ENCODE peak calls at places on chromosomes 1 and 21, in seven cellular contexts. One of them, this sample, is unnamed.

GRCh38 chr1:156385534-156386031 is 16.6 kb downstream of the RHBG start:
- DNase-seq in Peyer's patch: peak
- DNase-seq in H54: peak
- DNase-seq in ovary: peak
- DNase-seq in hepatocyte: peak
- DNase-seq in stimulated activated CD8-positive, alpha-beta memory T cell treated with anti-CD3 and anti-CD28 coated beads, Interleukin-4, amount 100 ng/mL, for 1 hour: peak
- DNase-seq in amygdala: peak
- DNase-seq in this sample: peak

GRCh38 chr1:174815036-174815435 is 184.7 kb upstream of the CACYBP start:
- DNase-seq in Peyer's patch: no peak
- DNase-seq in H54: peak
- DNase-seq in ovary: no peak
- DNase-seq in hepatocyte: no peak
- DNase-seq in stimulated activated CD8-positive, alpha-beta memory T cell treated with anti-CD3 and anti-CD28 coated beads, Interleukin-4, amount 100 ng/mL, for 1 hour: no peak
- DNase-seq in amygdala: no peak
- DNase-seq in this sample: no peak

GRCh38 chr1:218460367-218460766 is 115.2 kb downstream of the TGFB2 start:
- DNase-seq in Peyer's patch: no peak
- DNase-seq in H54: no peak
- DNase-seq in ovary: peak
- DNase-seq in hepatocyte: peak
- DNase-seq in stimulated activated CD8-positive, alpha-beta memory T cell treated with anti-CD3 and anti-CD28 coated beads, Interleukin-4, amount 100 ng/mL, for 1 hour: no peak
- DNase-seq in amygdala: peak
- DNase-seq in this sample: no peak

GRCh38 chr1:28112388-28113311 is 24.2 kb upstream of the EYA3 start:
- DNase-seq in Peyer's patch: no peak
- DNase-seq in H54: peak
- DNase-seq in ovary: no peak
- DNase-seq in hepatocyte: peak
- DNase-seq in stimulated activated CD8-positive, alpha-beta memory T cell treated with anti-CD3 and anti-CD28 coated beads, Interleukin-4, amount 100 ng/mL, for 1 hour: no peak
- DNase-seq in amygdala: no peak
- DNase-seq in this sample: no peak

GRCh38 chr21:41710823-41711160 is 56.1 kb downstream of the RIPK4 start:
- DNase-seq in Peyer's patch: peak
- DNase-seq in H54: no peak
- DNase-seq in ovary: no peak
- DNase-seq in hepatocyte: no peak
- DNase-seq in stimulated activated CD8-positive, alpha-beta memory T cell treated with anti-CD3 and anti-CD28 coated beads, Interleukin-4, amount 100 ng/mL, for 1 hour: no peak
- DNase-seq in amygdala: no peak
- DNase-seq in this sample: no peak

GRCh38 chr1:247357781-247358211 is 26.1 kb upstream of the ZNF496 start:
- DNase-seq in Peyer's patch: no peak
- DNase-seq in H54: no peak
- DNase-seq in ovary: peak
- DNase-seq in hepatocyte: peak
- DNase-seq in stimulated activated CD8-positive, alpha-beta memory T cell treated with anti-CD3 and anti-CD28 coated beads, Interleukin-4, amount 100 ng/mL, for 1 hour: no peak
- DNase-seq in amygdala: no peak
- DNase-seq in this sample: no peak

GRCh38 chr1:234881893-234882771 is 246.5 kb downstream of the TOMM20 start:
- DNase-seq in Peyer's patch: no peak
- DNase-seq in H54: no peak
- DNase-seq in ovary: no peak
- DNase-seq in hepatocyte: no peak
- DNase-seq in stimulated activated CD8-positive, alpha-beta memory T cell treated with anti-CD3 and anti-CD28 coated beads, Interleukin-4, amount 100 ng/mL, for 1 hour: no peak
- DNase-seq in amygdala: no peak
- DNase-seq in this sample: no peak

GRCh38 chr1:212981571-212982328 is 31.4 kb downstream of the VASH2 start:
- DNase-seq in Peyer's patch: no peak
- DNase-seq in H54: no peak
- DNase-seq in ovary: no peak
- DNase-seq in hepatocyte: no peak
- DNase-seq in stimulated activated CD8-positive, alpha-beta memory T cell treated with anti-CD3 and anti-CD28 coated beads, Interleukin-4, amount 100 ng/mL, for 1 hour: no peak
- DNase-seq in amygdala: no peak
- DNase-seq in this sample: no peak

GRCh38 chr1:69737527-69738176 is 169.9 kb downstream of the LRRC7 start:
- DNase-seq in Peyer's patch: no peak
- DNase-seq in H54: no peak
- DNase-seq in ovary: no peak
- DNase-seq in hepatocyte: peak
- DNase-seq in stimulated activated CD8-positive, alpha-beta memory T cell treated with anti-CD3 and anti-CD28 coated beads, Interleukin-4, amount 100 ng/mL, for 1 hour: no peak
- DNase-seq in amygdala: peak
- DNase-seq in this sample: no peak

GRCh38 chr1:119808491-119808890 is 2.8 kb downstream of the REG4 start:
- DNase-seq in Peyer's patch: no peak
- DNase-seq in H54: peak
- DNase-seq in ovary: no peak
- DNase-seq in hepatocyte: no peak
- DNase-seq in stimulated activated CD8-positive, alpha-beta memory T cell treated with anti-CD3 and anti-CD28 coated beads, Interleukin-4, amount 100 ng/mL, for 1 hour: no peak
- DNase-seq in amygdala: no peak
- DNase-seq in this sample: no peak

GRCh38 chr1:67053535-67053784 is 488 bp downstream of the SLC35D1 start:
- DNase-seq in Peyer's patch: no peak
- DNase-seq in H54: peak
- DNase-seq in ovary: peak
- DNase-seq in hepatocyte: peak
- DNase-seq in stimulated activated CD8-positive, alpha-beta memory T cell treated with anti-CD3 and anti-CD28 coated beads, Interleukin-4, amount 100 ng/mL, for 1 hour: peak
- DNase-seq in amygdala: peak
- DNase-seq in this sample: peak

GRCh38 chr1:10866314-10867091 is 70.1 kb upstream of the CASZ1 start:
- DNase-seq in Peyer's patch: peak
- DNase-seq in H54: peak
- DNase-seq in ovary: no peak
- DNase-seq in hepatocyte: peak
- DNase-seq in stimulated activated CD8-positive, alpha-beta memory T cell treated with anti-CD3 and anti-CD28 coated beads, Interleukin-4, amount 100 ng/mL, for 1 hour: no peak
- DNase-seq in amygdala: no peak
- DNase-seq in this sample: no peak

GRCh38 chr1:43199093-43199726 is 27.1 kb downstream of the CFAP57 start:
- DNase-seq in Peyer's patch: no peak
- DNase-seq in H54: no peak
- DNase-seq in ovary: no peak
- DNase-seq in hepatocyte: no peak
- DNase-seq in stimulated activated CD8-positive, alpha-beta memory T cell treated with anti-CD3 and anti-CD28 coated beads, Interleukin-4, amount 100 ng/mL, for 1 hour: no peak
- DNase-seq in amygdala: no peak
- DNase-seq in this sample: no peak

GRCh38 chr1:220926146-220926545 is 46.9 kb downstream of the HLX start:
- DNase-seq in Peyer's patch: no peak
- DNase-seq in H54: no peak
- DNase-seq in ovary: no peak
- DNase-seq in hepatocyte: no peak
- DNase-seq in stimulated activated CD8-positive, alpha-beta memory T cell treated with anti-CD3 and anti-CD28 coated beads, Interleukin-4, amount 100 ng/mL, for 1 hour: no peak
- DNase-seq in amygdala: no peak
- DNase-seq in this sample: no peak

GRCh38 chr1:193658711-193659110 is 472.3 kb upstream of the B3GALT2 start:
- DNase-seq in Peyer's patch: no peak
- DNase-seq in H54: no peak
- DNase-seq in ovary: no peak
- DNase-seq in hepatocyte: no peak
- DNase-seq in stimulated activated CD8-positive, alpha-beta memory T cell treated with anti-CD3 and anti-CD28 coated beads, Interleukin-4, amount 100 ng/mL, for 1 hour: no peak
- DNase-seq in amygdala: no peak
- DNase-seq in this sample: no peak

GRCh38 chr1:158227904-158228623 is 26.2 kb upstream of the CD1A start:
- DNase-seq in Peyer's patch: no peak
- DNase-seq in H54: no peak
- DNase-seq in ovary: no peak
- DNase-seq in hepatocyte: no peak
- DNase-seq in stimulated activated CD8-positive, alpha-beta memory T cell treated with anti-CD3 and anti-CD28 coated beads, Interleukin-4, amount 100 ng/mL, for 1 hour: no peak
- DNase-seq in amygdala: no peak
- DNase-seq in this sample: no peak

GRCh38 chr1:29839726-29840125 is 603.4 kb downstream of the PTPRU start:
- DNase-seq in Peyer's patch: no peak
- DNase-seq in H54: no peak
- DNase-seq in ovary: no peak
- DNase-seq in hepatocyte: no peak
- DNase-seq in stimulated activated CD8-positive, alpha-beta memory T cell treated with anti-CD3 and anti-CD28 coated beads, Interleukin-4, amount 100 ng/mL, for 1 hour: no peak
- DNase-seq in amygdala: no peak
- DNase-seq in this sample: no peak

GRCh38 chr1:224407546-224408293 is 26.9 kb downstream of the WDR26 start:
- DNase-seq in Peyer's patch: no peak
- DNase-seq in H54: no peak
- DNase-seq in ovary: no peak
- DNase-seq in hepatocyte: no peak
- DNase-seq in stimulated activated CD8-positive, alpha-beta memory T cell treated with anti-CD3 and anti-CD28 coated beads, Interleukin-4, amount 100 ng/mL, for 1 hour: no peak
- DNase-seq in amygdala: no peak
- DNase-seq in this sample: no peak

GRCh38 chr1:76587213-76587612 is 280.1 kb upstream of the ST6GALNAC5 start:
- DNase-seq in Peyer's patch: no peak
- DNase-seq in H54: no peak
- DNase-seq in ovary: no peak
- DNase-seq in hepatocyte: peak
- DNase-seq in stimulated activated CD8-positive, alpha-beta memory T cell treated with anti-CD3 and anti-CD28 coated beads, Interleukin-4, amount 100 ng/mL, for 1 hour: no peak
- DNase-seq in amygdala: no peak
- DNase-seq in this sample: no peak

GRCh38 chr1:15756143-15757015 is 2.2 kb upstream of the FBLIM1 start:
- DNase-seq in Peyer's patch: peak
- DNase-seq in H54: peak
- DNase-seq in ovary: no peak
- DNase-seq in hepatocyte: no peak
- DNase-seq in stimulated activated CD8-positive, alpha-beta memory T cell treated with anti-CD3 and anti-CD28 coated beads, Interleukin-4, amount 100 ng/mL, for 1 hour: no peak
- DNase-seq in amygdala: peak
- DNase-seq in this sample: no peak

GRCh38 chr1:11598461-11598860 is 55.8 kb downstream of the FBXO2 start:
- DNase-seq in Peyer's patch: no peak
- DNase-seq in H54: no peak
- DNase-seq in ovary: no peak
- DNase-seq in hepatocyte: no peak
- DNase-seq in stimulated activated CD8-positive, alpha-beta memory T cell treated with anti-CD3 and anti-CD28 coated beads, Interleukin-4, amount 100 ng/mL, for 1 hour: no peak
- DNase-seq in amygdala: no peak
- DNase-seq in this sample: no peak

GRCh38 chr1:200215350-200215749 is 187.8 kb downstream of the NR5A2 start:
- DNase-seq in Peyer's patch: no peak
- DNase-seq in H54: no peak
- DNase-seq in ovary: no peak
- DNase-seq in hepatocyte: no peak
- DNase-seq in stimulated activated CD8-positive, alpha-beta memory T cell treated with anti-CD3 and anti-CD28 coated beads, Interleukin-4, amount 100 ng/mL, for 1 hour: no peak
- DNase-seq in amygdala: no peak
- DNase-seq in this sample: no peak

GRCh38 chr1:21691739-21692138 is 22.6 kb upstream of the RAP1GAP start:
- DNase-seq in Peyer's patch: no peak
- DNase-seq in H54: no peak
- DNase-seq in ovary: no peak
- DNase-seq in hepatocyte: no peak
- DNase-seq in stimulated activated CD8-positive, alpha-beta memory T cell treated with anti-CD3 and anti-CD28 coated beads, Interleukin-4, amount 100 ng/mL, for 1 hour: no peak
- DNase-seq in amygdala: no peak
- DNase-seq in this sample: no peak

GRCh38 chr1:3402258-3403010 is 52.0 kb upstream of the ARHGEF16 start:
- DNase-seq in Peyer's patch: no peak
- DNase-seq in H54: no peak
- DNase-seq in ovary: no peak
- DNase-seq in hepatocyte: no peak
- DNase-seq in stimulated activated CD8-positive, alpha-beta memory T cell treated with anti-CD3 and anti-CD28 coated beads, Interleukin-4, amount 100 ng/mL, for 1 hour: no peak
- DNase-seq in amygdala: no peak
- DNase-seq in this sample: no peak

GRCh38 chr1:116286541-116286971 is 86.5 kb upstream of the ATP1A1 start:
- DNase-seq in Peyer's patch: no peak
- DNase-seq in H54: no peak
- DNase-seq in ovary: no peak
- DNase-seq in hepatocyte: no peak
- DNase-seq in stimulated activated CD8-positive, alpha-beta memory T cell treated with anti-CD3 and anti-CD28 coated beads, Interleukin-4, amount 100 ng/mL, for 1 hour: no peak
- DNase-seq in amygdala: no peak
- DNase-seq in this sample: no peak

GRCh38 chr1:59564192-59564891 is 250.4 kb upstream of the HOOK1 start:
- DNase-seq in Peyer's patch: no peak
- DNase-seq in H54: no peak
- DNase-seq in ovary: no peak
- DNase-seq in hepatocyte: no peak
- DNase-seq in stimulated activated CD8-positive, alpha-beta memory T cell treated with anti-CD3 and anti-CD28 coated beads, Interleukin-4, amount 100 ng/mL, for 1 hour: no peak
- DNase-seq in amygdala: no peak
- DNase-seq in this sample: no peak

GRCh38 chr1:232704694-232705680 is 75.1 kb upstream of the SIPA1L2 start:
- DNase-seq in Peyer's patch: no peak
- DNase-seq in H54: peak
- DNase-seq in ovary: no peak
- DNase-seq in hepatocyte: peak
- DNase-seq in stimulated activated CD8-positive, alpha-beta memory T cell treated with anti-CD3 and anti-CD28 coated beads, Interleukin-4, amount 100 ng/mL, for 1 hour: no peak
- DNase-seq in amygdala: peak
- DNase-seq in this sample: peak

GRCh38 chr1:57017717-57018116 is 51.9 kb upstream of the C8B start:
- DNase-seq in Peyer's patch: no peak
- DNase-seq in H54: peak
- DNase-seq in ovary: no peak
- DNase-seq in hepatocyte: no peak
- DNase-seq in stimulated activated CD8-positive, alpha-beta memory T cell treated with anti-CD3 and anti-CD28 coated beads, Interleukin-4, amount 100 ng/mL, for 1 hour: no peak
- DNase-seq in amygdala: no peak
- DNase-seq in this sample: no peak

GRCh38 chr1:31795801-31796621 is 19.8 kb downstream of the SPOCD1 start:
- DNase-seq in Peyer's patch: peak
- DNase-seq in H54: no peak
- DNase-seq in ovary: no peak
- DNase-seq in hepatocyte: peak
- DNase-seq in stimulated activated CD8-positive, alpha-beta memory T cell treated with anti-CD3 and anti-CD28 coated beads, Interleukin-4, amount 100 ng/mL, for 1 hour: no peak
- DNase-seq in amygdala: peak
- DNase-seq in this sample: peak

GRCh38 chr1:98388431-98388830 is 273.1 kb upstream of the SNX7 start:
- DNase-seq in Peyer's patch: no peak
- DNase-seq in H54: peak
- DNase-seq in ovary: no peak
- DNase-seq in hepatocyte: no peak
- DNase-seq in stimulated activated CD8-positive, alpha-beta memory T cell treated with anti-CD3 and anti-CD28 coated beads, Interleukin-4, amount 100 ng/mL, for 1 hour: no peak
- DNase-seq in amygdala: peak
- DNase-seq in this sample: no peak

GRCh38 chr1:162882248-162882666 is 21.3 kb upstream of the CCDC190 start:
- DNase-seq in Peyer's patch: no peak
- DNase-seq in H54: no peak
- DNase-seq in ovary: no peak
- DNase-seq in hepatocyte: no peak
- DNase-seq in stimulated activated CD8-positive, alpha-beta memory T cell treated with anti-CD3 and anti-CD28 coated beads, Interleukin-4, amount 100 ng/mL, for 1 hour: no peak
- DNase-seq in amygdala: no peak
- DNase-seq in this sample: peak

GRCh38 chr21:36708512-36709029 is 9.7 kb downstream of the SIM2 start:
- DNase-seq in Peyer's patch: no peak
- DNase-seq in H54: no peak
- DNase-seq in ovary: no peak
- DNase-seq in hepatocyte: no peak
- DNase-seq in stimulated activated CD8-positive, alpha-beta memory T cell treated with anti-CD3 and anti-CD28 coated beads, Interleukin-4, amount 100 ng/mL, for 1 hour: no peak
- DNase-seq in amygdala: no peak
- DNase-seq in this sample: no peak

GRCh38 chr1:224637510-224637909 is 21.4 kb downstream of the CNIH3 start:
- DNase-seq in Peyer's patch: no peak
- DNase-seq in H54: peak
- DNase-seq in ovary: no peak
- DNase-seq in hepatocyte: no peak
- DNase-seq in stimulated activated CD8-positive, alpha-beta memory T cell treated with anti-CD3 and anti-CD28 coated beads, Interleukin-4, amount 100 ng/mL, for 1 hour: no peak
- DNase-seq in amygdala: no peak
- DNase-seq in this sample: no peak

GRCh38 chr1:230643887-230644286 is 1.6 kb downstream of the COG2 start:
- DNase-seq in Peyer's patch: no peak
- DNase-seq in H54: no peak
- DNase-seq in ovary: no peak
- DNase-seq in hepatocyte: peak
- DNase-seq in stimulated activated CD8-positive, alpha-beta memory T cell treated with anti-CD3 and anti-CD28 coated beads, Interleukin-4, amount 100 ng/mL, for 1 hour: no peak
- DNase-seq in amygdala: no peak
- DNase-seq in this sample: no peak